ENCODE peak calls at places on chromosomes 1 and 21, in five cellular contexts. One of them, this sample, is unnamed.

GRCh38 chr1:22039594-22040347 is 12.7 kb upstream of the CDC42 start:
- DNase-seq in OCI-LY7: peak; percentile 92
- DNase-seq in suprapubic skin: no peak
- DNase-seq in Peyer's patch: peak; percentile 65
- DNase-seq in gastrocnemius medialis: peak; percentile 45
- DNase-seq in this sample: no peak

GRCh38 chr1:110902820-110903463 is 30.0 kb downstream of the CD53 start:
- DNase-seq in gastrocnemius medialis: no peak
- DNase-seq in suprapubic skin: no peak
- DNase-seq in OCI-LY7: no peak
- DNase-seq in Peyer's patch: no peak
- DNase-seq in this sample: no peak

GRCh38 chr1:198878566-198878965 is 239.7 kb downstream of the PTPRC start:
- DNase-seq in gastrocnemius medialis: no peak
- DNase-seq in OCI-LY7: no peak
- DNase-seq in suprapubic skin: no peak
- DNase-seq in Peyer's patch: no peak
- DNase-seq in this sample: no peak

GRCh38 chr21:28358702-28359101 is 634.0 kb downstream of the LTN1 start:
- DNase-seq in Peyer's patch: no peak
- DNase-seq in suprapubic skin: no peak
- DNase-seq in OCI-LY7: no peak
- DNase-seq in gastrocnemius medialis: no peak
- DNase-seq in this sample: no peak

GRCh38 chr1:90341485-90341884 is 346.6 kb downstream of the ZNF326 start:
- DNase-seq in Peyer's patch: no peak
- DNase-seq in gastrocnemius medialis: no peak
- DNase-seq in suprapubic skin: no peak
- DNase-seq in OCI-LY7: no peak
- DNase-seq in this sample: no peak

GRCh38 chr1:116218922-116219321 is 107.7 kb downstream of the MAB21L3 start:
- DNase-seq in suprapubic skin: no peak
- DNase-seq in Peyer's patch: no peak
- DNase-seq in OCI-LY7: no peak
- DNase-seq in gastrocnemius medialis: no peak
- DNase-seq in this sample: no peak

GRCh38 chr21:46081022-46081861 is 16.7 kb upstream of the COL6A2 start:
- DNase-seq in OCI-LY7: no peak
- DNase-seq in gastrocnemius medialis: no peak
- DNase-seq in suprapubic skin: no peak
- DNase-seq in Peyer's patch: peak; percentile 40
- DNase-seq in this sample: peak; percentile 61

GRCh38 chr1:173477286-173478098 is at the start of gene PRDX6:
- DNase-seq in OCI-LY7: peak; percentile 92
- DNase-seq in gastrocnemius medialis: peak; percentile 89
- DNase-seq in Peyer's patch: no peak
- DNase-seq in suprapubic skin: peak; percentile 96
- DNase-seq in this sample: peak; percentile 60

GRCh38 chr1:98702976-98703375 is 41.5 kb downstream of the SNX7 start:
- DNase-seq in suprapubic skin: no peak
- DNase-seq in OCI-LY7: no peak
- DNase-seq in gastrocnemius medialis: no peak
- DNase-seq in Peyer's patch: no peak
- DNase-seq in this sample: no peak

GRCh38 chr21:32389337-32390015 is 3.3 kb downstream of the URB1 start:
- DNase-seq in suprapubic skin: no peak
- DNase-seq in OCI-LY7: no peak
- DNase-seq in Peyer's patch: no peak
- DNase-seq in gastrocnemius medialis: no peak
- DNase-seq in this sample: no peak

GRCh38 chr1:209349372-209350324 is 233.9 kb upstream of the CAMK1G start:
- DNase-seq in suprapubic skin: no peak
- DNase-seq in Peyer's patch: no peak
- DNase-seq in OCI-LY7: no peak
- DNase-seq in gastrocnemius medialis: no peak
- DNase-seq in this sample: no peak

GRCh38 chr1:177247777-177248176 is 77.0 kb downstream of the BRINP2 start:
- DNase-seq in suprapubic skin: no peak
- DNase-seq in OCI-LY7: no peak
- DNase-seq in Peyer's patch: no peak
- DNase-seq in gastrocnemius medialis: no peak
- DNase-seq in this sample: no peak

GRCh38 chr1:229227298-229227919 is 43.5 kb upstream of the RAB4A start:
- DNase-seq in Peyer's patch: peak; percentile 86
- DNase-seq in suprapubic skin: peak; percentile 92
- DNase-seq in gastrocnemius medialis: peak; percentile 73
- DNase-seq in OCI-LY7: peak; percentile 66
- DNase-seq in this sample: peak; percentile 30

GRCh38 chr1:221431068-221431651 is 310.7 kb downstream of the DUSP10 start:
- DNase-seq in gastrocnemius medialis: no peak
- DNase-seq in suprapubic skin: no peak
- DNase-seq in Peyer's patch: no peak
- DNase-seq in OCI-LY7: no peak
- DNase-seq in this sample: no peak

GRCh38 chr1:23403038-23403336 is 21.6 kb downstream of the TCEA3 start:
- DNase-seq in Peyer's patch: no peak
- DNase-seq in gastrocnemius medialis: no peak
- DNase-seq in OCI-LY7: no peak
- DNase-seq in suprapubic skin: no peak
- DNase-seq in this sample: peak; percentile 70

GRCh38 chr1:119987689-119988088 is 81.8 kb downstream of the NOTCH2 start:
- DNase-seq in suprapubic skin: no peak
- DNase-seq in Peyer's patch: no peak
- DNase-seq in gastrocnemius medialis: no peak
- DNase-seq in OCI-LY7: no peak
- DNase-seq in this sample: no peak

GRCh38 chr21:42423685-42424084 is 20.0 kb downstream of the UBASH3A start:
- DNase-seq in OCI-LY7: no peak
- DNase-seq in Peyer's patch: no peak
- DNase-seq in gastrocnemius medialis: no peak
- DNase-seq in suprapubic skin: no peak
- DNase-seq in this sample: no peak

GRCh38 chr1:169119405-169119804 is 12.9 kb downstream of the ATP1B1 start:
- DNase-seq in suprapubic skin: no peak
- DNase-seq in Peyer's patch: no peak
- DNase-seq in gastrocnemius medialis: no peak
- DNase-seq in OCI-LY7: no peak
- DNase-seq in this sample: no peak

GRCh38 chr1:169121146-169121923 is 14.8 kb downstream of the ATP1B1 start:
- DNase-seq in gastrocnemius medialis: no peak
- DNase-seq in Peyer's patch: no peak
- DNase-seq in OCI-LY7: no peak
- DNase-seq in suprapubic skin: no peak
- DNase-seq in this sample: no peak

GRCh38 chr1:169118227-169118626 is 11.7 kb downstream of the ATP1B1 start:
- DNase-seq in gastrocnemius medialis: no peak
- DNase-seq in Peyer's patch: no peak
- DNase-seq in suprapubic skin: no peak
- DNase-seq in OCI-LY7: no peak
- DNase-seq in this sample: no peak

GRCh38 chr1:169117599-169117998 is 11.1 kb downstream of the ATP1B1 start:
- DNase-seq in Peyer's patch: no peak
- DNase-seq in OCI-LY7: no peak
- DNase-seq in suprapubic skin: no peak
- DNase-seq in gastrocnemius medialis: no peak
- DNase-seq in this sample: no peak

DNA sequence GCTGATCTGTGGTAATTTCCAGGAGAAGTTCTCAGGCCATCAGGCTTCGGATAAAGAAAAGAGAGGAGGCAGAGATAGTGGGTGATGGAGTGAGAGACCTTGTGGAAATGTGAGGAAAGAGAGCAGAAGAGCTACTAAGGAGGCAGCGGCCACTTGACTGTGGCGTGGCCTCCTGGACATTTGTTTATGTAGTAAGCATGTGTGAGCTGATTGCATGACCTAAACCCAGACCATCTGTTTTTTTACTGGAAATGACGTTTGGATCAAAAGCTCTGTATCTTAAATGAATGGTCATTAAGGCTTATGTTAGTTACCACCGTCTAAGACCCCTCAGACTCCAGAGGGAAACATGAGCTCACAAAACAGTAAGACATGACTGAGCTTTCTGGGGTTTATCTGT is 13.6 kb downstream of the ATP1B1 start:
- DNase-seq in suprapubic skin: no peak
- DNase-seq in Peyer's patch: no peak
- DNase-seq in gastrocnemius medialis: no peak
- DNase-seq in OCI-LY7: no peak
- DNase-seq in this sample: no peak
- H3K27ac ChIP-seq in suprapubic skin: no peak overlapping the region
- H3K27ac ChIP-seq in Peyer's patch: no peak overlapping the region
- H3K27ac ChIP-seq in gastrocnemius medialis: peak overlapping the region; percentile 93
- H3K27ac ChIP-seq in OCI-LY7: no peak overlapping the region
- H3K27ac ChIP-seq in this sample: no peak overlapping the region

DNA sequence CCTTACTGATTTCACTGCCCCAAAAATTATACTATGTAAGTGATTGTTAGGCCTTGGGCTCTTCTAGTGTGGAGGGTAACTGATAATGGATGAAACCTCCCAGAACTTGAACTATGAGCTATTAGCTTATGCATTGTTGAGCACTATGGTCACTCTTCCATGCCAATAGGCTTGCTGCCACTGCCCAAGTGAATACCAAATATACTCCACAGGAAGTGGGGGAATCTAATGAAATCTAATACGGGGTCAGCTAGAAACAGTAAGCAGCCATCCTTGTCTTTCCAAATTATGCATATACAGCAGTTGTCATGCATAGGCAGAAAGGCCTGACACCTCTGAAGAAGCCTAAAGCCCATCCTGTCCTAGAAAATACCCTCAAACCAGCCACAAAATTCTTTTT is 198.7 kb upstream of the PTBP2 start:
- DNase-seq in suprapubic skin: no peak
- DNase-seq in OCI-LY7: no peak
- DNase-seq in Peyer's patch: no peak
- DNase-seq in gastrocnemius medialis: no peak
- DNase-seq in this sample: no peak
- H3K4me3 ChIP-seq in suprapubic skin: no peak overlapping the region
- H3K4me3 ChIP-seq in OCI-LY7: no peak overlapping the region
- H3K4me3 ChIP-seq in Peyer's patch: no peak overlapping the region
- H3K4me3 ChIP-seq in gastrocnemius medialis: no peak overlapping the region
- H3K4me3 ChIP-seq in this sample: no peak overlapping the region

GRCh38 chr1:2237773-2238172 is 9.7 kb downstream of the SKI start:
- DNase-seq in OCI-LY7: no peak
- DNase-seq in Peyer's patch: no peak
- DNase-seq in gastrocnemius medialis: no peak
- DNase-seq in suprapubic skin: no peak
- DNase-seq in this sample: no peak
- H3K27ac ChIP-seq in OCI-LY7: no peak overlapping the region
- H3K27ac ChIP-seq in Peyer's patch: peak overlapping the region; percentile 86
- H3K27ac ChIP-seq in gastrocnemius medialis: peak overlapping the region; percentile 35
- H3K27ac ChIP-seq in suprapubic skin: peak overlapping the region; percentile 34
- H3K27ac ChIP-seq in this sample: peak overlapping the region; percentile 93

GRCh38 chr1:227434808-227435207 is 116.5 kb upstream of the CDC42BPA start:
- DNase-seq in Peyer's patch: no peak
- DNase-seq in OCI-LY7: no peak
- DNase-seq in suprapubic skin: no peak
- DNase-seq in gastrocnemius medialis: no peak
- DNase-seq in this sample: no peak

GRCh38 chr1:227433663-227434062 is 115.4 kb upstream of the CDC42BPA start:
- DNase-seq in suprapubic skin: no peak
- DNase-seq in Peyer's patch: no peak
- DNase-seq in gastrocnemius medialis: no peak
- DNase-seq in OCI-LY7: no peak
- DNase-seq in this sample: no peak

GRCh38 chr1:227440167-227440566 is 121.9 kb upstream of the CDC42BPA start:
- DNase-seq in suprapubic skin: no peak
- DNase-seq in Peyer's patch: no peak
- DNase-seq in gastrocnemius medialis: no peak
- DNase-seq in OCI-LY7: no peak
- DNase-seq in this sample: no peak

GRCh38 chr1:227432981-227433380 is 114.7 kb upstream of the CDC42BPA start:
- DNase-seq in Peyer's patch: no peak
- DNase-seq in OCI-LY7: no peak
- DNase-seq in gastrocnemius medialis: no peak
- DNase-seq in suprapubic skin: no peak
- DNase-seq in this sample: no peak

GRCh38 chr1:227437495-227438008 is 119.3 kb upstream of the CDC42BPA start:
- DNase-seq in gastrocnemius medialis: no peak
- DNase-seq in suprapubic skin: no peak
- DNase-seq in Peyer's patch: no peak
- DNase-seq in OCI-LY7: peak; percentile 3
- DNase-seq in this sample: no peak
- H3K4me3 ChIP-seq in gastrocnemius medialis: peak overlapping the region; percentile 61
- H3K4me3 ChIP-seq in suprapubic skin: peak overlapping the region; percentile 26
- H3K4me3 ChIP-seq in Peyer's patch: peak overlapping the region; percentile 51
- H3K4me3 ChIP-seq in OCI-LY7: no peak overlapping the region
- H3K4me3 ChIP-seq in this sample: peak overlapping the region; percentile 27

DNA sequence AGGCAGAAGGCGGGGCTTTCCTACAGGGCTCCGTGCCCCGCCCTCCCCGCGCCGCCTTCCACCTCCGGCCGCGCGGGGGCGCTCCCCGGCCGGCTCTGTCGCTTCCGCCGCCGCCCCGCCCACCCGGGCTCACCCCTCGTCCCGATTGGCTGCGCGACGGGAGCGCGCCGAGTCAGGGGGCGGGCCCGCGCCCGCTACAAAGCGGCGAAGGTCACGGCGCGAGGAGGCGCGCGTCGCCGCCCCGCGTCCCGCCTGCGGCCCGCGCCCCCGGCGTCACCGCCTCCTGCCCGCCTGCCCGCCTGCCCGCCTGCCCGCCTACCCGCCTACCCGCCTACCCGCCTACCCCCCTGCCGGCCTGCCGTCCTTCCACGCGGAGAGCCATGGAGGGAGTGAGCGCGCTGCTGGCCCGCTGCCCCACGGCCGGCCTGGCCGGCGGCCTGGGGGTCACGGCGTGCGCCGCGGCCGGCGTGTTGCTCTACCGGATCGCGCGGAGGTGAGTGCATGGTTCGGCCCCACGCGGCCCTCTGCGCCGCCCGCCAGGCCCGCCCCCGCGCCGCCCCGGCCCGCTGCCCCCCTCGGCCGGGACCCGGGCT is at the start of gene TMEM201:
- DNase-seq in suprapubic skin: peak; percentile 94
- DNase-seq in Peyer's patch: peak; percentile 96
- DNase-seq in OCI-LY7: peak; percentile 95
- DNase-seq in gastrocnemius medialis: peak; percentile 93
- DNase-seq in this sample: peak; percentile 56
- H3K27ac ChIP-seq in suprapubic skin: peak within 1 kb of the TSS; percentile 69
- H3K27ac ChIP-seq in Peyer's patch: peak within 1 kb of the TSS; percentile 79
- H3K27ac ChIP-seq in OCI-LY7: no peak within 1 kb of the TSS
- H3K27ac ChIP-seq in gastrocnemius medialis: peak within 1 kb of the TSS; percentile 82
- H3K27ac ChIP-seq in this sample: peak within 1 kb of the TSS; percentile 67

GRCh38 chr1:66182551-66183178 is 351.3 kb upstream of the SGIP1 start:
- DNase-seq in OCI-LY7: no peak
- DNase-seq in gastrocnemius medialis: peak; percentile 21
- DNase-seq in Peyer's patch: no peak
- DNase-seq in suprapubic skin: no peak
- DNase-seq in this sample: no peak
- H3K4me3 ChIP-seq in OCI-LY7: no peak overlapping the region
- H3K4me3 ChIP-seq in gastrocnemius medialis: no peak overlapping the region
- H3K4me3 ChIP-seq in Peyer's patch: no peak overlapping the region
- H3K4me3 ChIP-seq in suprapubic skin: no peak overlapping the region
- H3K4me3 ChIP-seq in this sample: no peak overlapping the region

This sample was measured in ascending aorta.